ENCODE peak calls at places on chromosome 9, in six cellular contexts. One of them, this sample, is unnamed.

GRCh38 chr9:133334161-133334560 is 1.8 kb downstream of the SURF6 start:
- DNase-seq in activated CD4-positive, alpha-beta T cell treated with anti-CD3 and anti-CD28 coated beads for 36 hours: no peak
- DNase-seq in RPMI7951: no peak
- DNase-seq in neural crest cell: no peak
- DNase-seq in amygdala: no peak
- DNase-seq in EH: no peak
- DNase-seq in this sample: no peak

GRCh38 chr9:93278164-93278563 is 94.2 kb downstream of the WNK2 start:
- DNase-seq in amygdala: no peak
- DNase-seq in activated CD4-positive, alpha-beta T cell treated with anti-CD3 and anti-CD28 coated beads for 36 hours: no peak
- DNase-seq in neural crest cell: no peak
- DNase-seq in EH: no peak
- DNase-seq in RPMI7951: no peak
- DNase-seq in this sample: no peak

GRCh38 chr9:1198085-1198484 is 147.9 kb downstream of the DMRT2 start:
- DNase-seq in amygdala: no peak
- DNase-seq in RPMI7951: no peak
- DNase-seq in neural crest cell: no peak
- DNase-seq in activated CD4-positive, alpha-beta T cell treated with anti-CD3 and anti-CD28 coated beads for 36 hours: no peak
- DNase-seq in EH: no peak
- DNase-seq in this sample: no peak

GRCh38 chr9:75181748-75182147 is 93.4 kb downstream of the OSTF1 start:
- DNase-seq in RPMI7951: peak; percentile 19
- DNase-seq in amygdala: no peak
- DNase-seq in EH: peak; percentile 23
- DNase-seq in neural crest cell: no peak
- DNase-seq in activated CD4-positive, alpha-beta T cell treated with anti-CD3 and anti-CD28 coated beads for 36 hours: no peak
- DNase-seq in this sample: peak; percentile 27

GRCh38 chr9:19876569-19877316 is 87.9 kb upstream of the SLC24A2 start:
- DNase-seq in amygdala: no peak
- DNase-seq in EH: no peak
- DNase-seq in neural crest cell: no peak
- DNase-seq in activated CD4-positive, alpha-beta T cell treated with anti-CD3 and anti-CD28 coated beads for 36 hours: no peak
- DNase-seq in RPMI7951: no peak
- DNase-seq in this sample: no peak

GRCh38 chr9:82436480-82436879 is 447.9 kb downstream of the SPATA31D1 start:
- DNase-seq in neural crest cell: no peak
- DNase-seq in RPMI7951: no peak
- DNase-seq in amygdala: no peak
- DNase-seq in EH: peak; percentile 43
- DNase-seq in activated CD4-positive, alpha-beta T cell treated with anti-CD3 and anti-CD28 coated beads for 36 hours: no peak
- DNase-seq in this sample: no peak

GRCh38 chr9:72383978-72384709 is 19.1 kb upstream of the ZFAND5 start:
- DNase-seq in RPMI7951: peak; percentile 69
- DNase-seq in activated CD4-positive, alpha-beta T cell treated with anti-CD3 and anti-CD28 coated beads for 36 hours: no peak
- DNase-seq in amygdala: no peak
- DNase-seq in EH: peak; percentile 94
- DNase-seq in neural crest cell: no peak
- DNase-seq in this sample: no peak

GRCh38 chr9:73683862-73684591 is 532.4 kb downstream of the ANXA1 start:
- DNase-seq in neural crest cell: no peak
- DNase-seq in EH: peak; percentile 48
- DNase-seq in RPMI7951: no peak
- DNase-seq in activated CD4-positive, alpha-beta T cell treated with anti-CD3 and anti-CD28 coated beads for 36 hours: no peak
- DNase-seq in amygdala: no peak
- DNase-seq in this sample: peak; percentile 40

This sample was measured in OCI-M1.